ENCODE peak calls at places on chromosomes 4 and X, in seven cellular contexts. N, U, K, X, V, A and J are unnamed samples.

GRCh38 chrX:4655743-4656142 is 942.3 kb upstream of the PRKX start:
- DNase-seq in N (no peak), K (no peak), X (no peak), U (no peak), A (no peak), V (no peak), J (no peak)

GRCh38 chr4:177229331-177229730 is 80.3 kb upstream of the NEIL3 start:
- DNase-seq in N (no peak), V (peak), A (no peak), X (no peak), K (no peak), U (no peak), J (no peak)

GRCh38 chr4:154577324-154577723 is 13.2 kb downstream of the FGA start:
- DNase-seq in A (no peak), X (no peak), V (no peak), K (no peak), N (no peak), U (no peak), J (no peak)

GRCh38 chr4:148203056-148203898 is 238.9 kb downstream of the NR3C2 start:
- DNase-seq in N (no peak), U (no peak), K (peak), A (no peak), X (no peak), V (no peak), J (no peak)

GRCh38 chr4:133154725-133155124 is 5.6 kb downstream of the PCDH10 start:
- DNase-seq in U (peak), V (peak), X (peak), K (no peak), N (no peak), A (no peak), J (peak)

GRCh38 chr4:3703677-3704521 is 62.3 kb upstream of the ADRA2C start:
- DNase-seq in K (no peak), U (no peak), N (peak), V (no peak), A (no peak), X (no peak), J (no peak)

GRCh38 chrX:124211312-124211942 is 121.0 kb upstream of the TEX13D start:
- DNase-seq in A (no peak), K (no peak), N (no peak), U (peak), V (peak), X (no peak), J (peak)

GRCh38 chr4:15914291-15914690 is 24.2 kb downstream of the FGFBP1 start:
- DNase-seq in X (peak), A (no peak), V (no peak), K (no peak), N (no peak), U (peak), J (no peak)

GRCh38 chr4:41887821-41888699 is 47.2 kb upstream of the TMEM33 start:
- DNase-seq in A (no peak), X (peak), U (peak), N (no peak), V (peak), K (peak), J (peak)

GRCh38 chr4:145954924-145955339 is 16.3 kb upstream of the ZNF827 start:
- DNase-seq in A (no peak), U (peak), N (no peak), X (peak), K (no peak), V (peak), J (no peak)

GRCh38 chr4:165060938-165061337 is 7.3 kb downstream of the TRIM75 start:
- DNase-seq in A (no peak), U (no peak), V (no peak), X (no peak), N (no peak), K (no peak), J (no peak)
- TF ChIP-seq CTCF in A (peak), U (peak), V (peak), X (no peak), N (no peak), K (no peak), J (peak)

GRCh38 chrX:19926095-19926494 is 38.7 kb upstream of the SH3KBP1 start:
- DNase-seq in N (no peak), K (no peak), A (no peak), U (no peak), V (no peak), X (no peak), J (peak)
- TF ChIP-seq CTCF in N (no peak), K (no peak), A (no peak), U (no peak), V (no peak), X (no peak), J (peak)

DNA sequence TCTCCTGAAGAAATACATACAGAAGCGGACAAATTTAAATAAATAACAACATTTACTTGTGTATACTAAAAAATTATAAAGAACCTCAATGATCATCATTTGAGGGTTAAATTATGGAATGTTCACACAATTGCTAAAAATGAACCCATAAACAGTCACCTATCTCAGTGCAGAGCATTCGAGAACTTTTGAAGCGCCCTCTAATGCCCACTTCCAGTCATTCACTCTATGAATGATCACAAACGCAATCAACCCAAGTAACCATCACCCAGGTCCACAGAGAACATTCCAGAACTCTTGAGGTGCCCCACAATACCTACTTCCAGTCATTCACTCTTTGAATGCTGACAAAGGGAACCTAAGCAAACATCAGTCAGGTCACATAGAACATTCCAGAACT is 103.5 kb upstream of the PLAC1 start:
- DNase-seq in N (no peak), A (no peak), X (no peak), U (no peak), K (peak), V (peak), J (peak)
- TF ChIP-seq CTCF in N (peak), A (peak), X (peak), U (peak), K (no peak), V (peak), J (peak)

GRCh38 chr4:8176547-8177399 is 18.2 kb upstream of the ABLIM2 start:
- DNase-seq in U (peak), A (no peak), K (peak), V (peak), N (peak), X (peak), J (peak)
- TF ChIP-seq CTCF in U (peak), A (peak), K (peak), V (peak), N (peak), X (peak), J (peak)

GRCh38 chr4:113878718-113879117 is 100.7 kb downstream of the ARSJ start:
- DNase-seq in X (peak), V (peak), U (no peak), K (no peak), N (no peak), A (no peak), J (no peak)
- TF ChIP-seq CTCF in X (no peak), V (no peak), U (peak), K (no peak), N (peak), A (peak), J (peak)

GRCh38 chrX:38484607-38485498 is 76.5 kb upstream of the TSPAN7 start:
- DNase-seq in K (no peak), U (no peak), V (no peak), A (no peak), N (no peak), X (no peak), J (no peak)

DNA sequence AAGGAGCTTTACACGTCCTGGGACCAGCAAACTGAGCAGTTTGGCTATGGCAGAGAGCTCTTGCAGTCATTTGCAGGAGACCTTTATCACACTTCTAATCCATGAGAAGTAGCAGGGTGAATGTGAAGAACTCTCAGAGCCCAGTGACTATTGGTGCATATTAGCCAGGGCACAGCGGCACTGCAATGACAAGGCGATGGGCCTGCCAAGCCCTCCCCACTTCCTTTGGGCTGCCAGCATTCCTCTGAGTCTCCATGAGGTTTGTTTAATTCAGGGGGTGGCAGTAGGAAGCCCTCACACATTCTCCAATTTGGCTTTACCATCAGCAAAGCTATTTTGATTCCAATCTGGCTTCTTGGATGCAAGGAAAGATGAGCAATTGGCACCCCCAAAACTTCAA is 79.2 kb upstream of the TSPAN7 start:
- DNase-seq in V (no peak), N (no peak), A (no peak), U (no peak), X (no peak), K (no peak), J (no peak)
- TF ChIP-seq CTCF in V (no peak), N (no peak), A (no peak), U (no peak), X (no peak), K (no peak), J (no peak)

GRCh38 chrX:149487292-149487691 is 17.8 kb downstream of the IDS start:
- DNase-seq in A (no peak), N (no peak), U (no peak), X (no peak), V (peak), K (no peak), J (no peak)
- TF ChIP-seq CTCF in A (peak), N (no peak), U (peak), X (no peak), V (peak), K (no peak), J (peak)